ENCODE peak calls at places on chromosomes 1 and 21, in eight cellular contexts. C is HFFc6; W is CD4-positive, alpha-beta T cell; E is fibroblast of pulmonary artery; V is psoas muscle; B is endothelial cell; Q is thoracic aorta; I is transverse colon. N is an unnamed sample.
A peak's percentile ranks its signal among the peaks of the same experiment; 100 is the strongest.

GRCh38 chr21:43727571-43728466 is 8.9 kb downstream of the PDXK start:
- DNase-seq in C (no peak), W (no peak), E (no peak), V (peak; percentile 81), B (no peak), Q (no peak), I (no peak), N (peak; percentile 75)

GRCh38 chr1:22582670-22583635 is 19.7 kb downstream of the EPHA8 start:
- DNase-seq in C (no peak), W (no peak), E (no peak), V (peak; percentile 52), B (no peak), Q (no peak), I (no peak), N (no peak)

GRCh38 chr1:204286841-204287387 is 72.8 kb downstream of the PLEKHA6 start:
- DNase-seq in C (no peak), W (peak; percentile 47), E (peak; percentile 22), V (no peak), B (no peak), Q (no peak), I (peak; percentile 35), N (peak; percentile 58)

GRCh38 chr1:153598309-153599172 is 14.4 kb downstream of the S100A16 start:
- DNase-seq in C (peak; percentile 53), W (no peak), E (peak; percentile 61), V (no peak), B (peak; percentile 20), Q (no peak), I (peak; percentile 23), N (peak; percentile 60)

GRCh38 chr1:165696625-165697100 is 1.7 kb downstream of the ALDH9A1 start:
- DNase-seq in C (peak; percentile 78), W (no peak), E (peak; percentile 95), V (no peak), B (no peak), Q (no peak), I (no peak), N (peak; percentile 96)

GRCh38 chr1:11850121-11850520 is 2.5 kb upstream of the NPPA start:
- DNase-seq in C (no peak), W (no peak), E (no peak), V (no peak), B (no peak), Q (no peak), I (no peak), N (no peak)

GRCh38 chr1:12584900-12585525 is 33.0 kb downstream of the DHRS3 start:
- DNase-seq in C (no peak), W (no peak), E (no peak), V (no peak), B (no peak), Q (no peak), I (no peak), N (no peak)

GRCh38 chr21:14120091-14120734 is 90.5 kb downstream of the LIPI start:
- DNase-seq in C (peak; percentile 4), W (no peak), E (peak; percentile 4), V (no peak), B (peak; percentile 66), Q (no peak), I (peak; percentile 57), N (peak; percentile 2)

GRCh38 chr21:33971492-33972013 is 55.9 kb upstream of the ATP5PO start:
- DNase-seq in C (peak; percentile 88), W (no peak), E (no peak), V (no peak), B (no peak), Q (no peak), I (no peak), N (peak; percentile 88)

GRCh38 chr1:161019767-161020572 is 982 bp downstream of the F11R start:
- DNase-seq in C (no peak), W (no peak), E (peak; percentile 81), V (no peak), B (peak; percentile 11), Q (no peak), I (no peak), N (no peak)

GRCh38 chr1:244730153-244730933 is 77.4 kb downstream of the DESI2 start:
- DNase-seq in C (no peak), W (peak; percentile 46), E (peak; percentile 52), V (peak; percentile 63), B (peak; percentile 47), Q (no peak), I (peak; percentile 49), N (peak; percentile 56)

GRCh38 chr1:237012789-237013383 is 8.6 kb upstream of the MT1HL1 start:
- DNase-seq in C (no peak), W (no peak), E (peak; percentile 28), V (no peak), B (no peak), Q (peak; percentile 89), I (peak; percentile 63), N (peak; percentile 53)

GRCh38 chr1:183733610-183734219 is 71.2 kb upstream of the RGL1 start:
- DNase-seq in C (no peak), W (no peak), E (peak; percentile 44), V (no peak), B (no peak), Q (no peak), I (no peak), N (no peak)

GRCh38 chr1:183732251-183732650 is 72.7 kb upstream of the RGL1 start:
- DNase-seq in C (no peak), W (no peak), E (no peak), V (no peak), B (no peak), Q (no peak), I (no peak), N (no peak)

GRCh38 chr1:183731151-183731550 is 73.8 kb upstream of the RGL1 start:
- DNase-seq in C (no peak), W (no peak), E (no peak), V (no peak), B (no peak), Q (no peak), I (no peak), N (no peak)

GRCh38 chr1:183726825-183727224 is 73.7 kb upstream of the APOBEC4 start:
- DNase-seq in C (no peak), W (no peak), E (no peak), V (no peak), B (no peak), Q (no peak), I (no peak), N (no peak)

DNA sequence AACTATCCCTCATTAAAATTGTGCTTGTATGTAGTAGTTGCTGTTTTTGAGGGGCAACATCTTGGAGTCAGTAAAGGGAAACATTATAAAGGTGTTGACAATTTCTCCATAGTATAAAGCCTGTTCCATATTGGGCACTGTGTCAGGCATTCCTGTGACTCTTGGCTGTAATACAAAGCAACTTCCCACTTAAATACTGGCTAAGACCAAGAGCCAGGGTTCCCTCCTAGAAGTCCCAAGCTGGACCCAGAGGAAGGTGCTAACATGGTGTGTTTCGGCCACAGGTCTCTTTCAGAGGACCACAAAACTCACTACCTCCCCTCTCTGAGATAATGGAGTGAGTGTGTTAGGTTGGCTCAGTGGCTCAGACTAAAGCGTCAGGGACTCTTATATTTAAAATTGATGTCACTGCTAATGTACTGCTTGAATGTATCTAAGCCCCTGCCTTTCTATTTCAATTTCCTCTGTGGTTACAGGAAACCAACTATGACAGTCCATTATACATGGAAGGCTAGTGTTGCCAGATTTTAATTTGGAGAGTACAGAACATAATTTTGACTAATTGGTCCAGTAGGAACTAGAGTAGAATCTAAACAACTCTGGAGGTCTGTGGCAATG is 74.7 kb upstream of the RGL1 start:
- DNase-seq in C (no peak), W (no peak), E (no peak), V (no peak), B (no peak), Q (no peak), I (no peak), N (no peak)
- TF ChIP-seq CTCF in C (no peak), W (no peak), E (no peak), V (no peak), B (no peak), Q (no peak), I (no peak), N (no peak)

GRCh38 chr1:187262731-187263130 is 434.0 kb downstream of the PLA2G4A start:
- DNase-seq in C (no peak), W (no peak), E (no peak), V (no peak), B (no peak), Q (no peak), I (no peak), N (no peak)

GRCh38 chr1:187264995-187265602 is 436.4 kb downstream of the PLA2G4A start:
- DNase-seq in C (peak; percentile 15), W (no peak), E (peak; percentile 59), V (no peak), B (peak; percentile 42), Q (no peak), I (no peak), N (peak; percentile 28)

GRCh38 chr1:187270256-187270655 is 441.5 kb downstream of the PLA2G4A start:
- DNase-seq in C (no peak), W (no peak), E (no peak), V (no peak), B (no peak), Q (no peak), I (no peak), N (no peak)

GRCh38 chr1:187267745-187268277 is 439.1 kb downstream of the PLA2G4A start:
- DNase-seq in C (no peak), W (no peak), E (no peak), V (no peak), B (no peak), Q (no peak), I (no peak), N (no peak)

GRCh38 chr1:187266051-187266450 is 437.3 kb downstream of the PLA2G4A start:
- DNase-seq in C (no peak), W (no peak), E (no peak), V (no peak), B (no peak), Q (no peak), I (no peak), N (no peak)
- TF ChIP-seq CTCF in C (no peak), W (no peak), E (no peak), V (no peak), B (no peak), Q (no peak), I (no peak), N (no peak)

DNA sequence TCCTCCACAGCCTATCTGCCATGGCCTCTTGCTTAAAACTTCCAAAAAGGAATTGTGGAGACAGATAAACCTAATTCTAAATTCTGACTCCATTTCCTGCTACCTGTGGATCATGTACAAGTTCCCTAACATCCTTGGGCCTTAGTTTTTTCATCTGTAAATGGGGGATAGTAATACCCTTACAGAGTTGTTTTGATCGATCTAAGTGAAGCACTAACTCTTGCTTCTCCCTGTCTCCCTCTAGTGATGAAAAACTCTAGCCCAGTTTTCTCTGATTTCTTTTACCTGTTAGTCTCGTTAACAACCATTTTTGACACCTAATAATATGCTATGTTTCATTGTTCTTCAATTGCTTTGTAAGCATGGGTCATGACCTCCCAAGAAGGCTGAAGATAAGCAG is 65.9 kb downstream of the TM2D1 start:
- DNase-seq in C (no peak), W (no peak), E (no peak), V (no peak), B (no peak), Q (no peak), I (no peak), N (no peak)
- TF ChIP-seq CTCF in C (peak; percentile 36), W (no peak), E (peak; percentile 24), V (no peak), B (no peak), Q (no peak), I (no peak), N (peak; percentile 30)

DNA sequence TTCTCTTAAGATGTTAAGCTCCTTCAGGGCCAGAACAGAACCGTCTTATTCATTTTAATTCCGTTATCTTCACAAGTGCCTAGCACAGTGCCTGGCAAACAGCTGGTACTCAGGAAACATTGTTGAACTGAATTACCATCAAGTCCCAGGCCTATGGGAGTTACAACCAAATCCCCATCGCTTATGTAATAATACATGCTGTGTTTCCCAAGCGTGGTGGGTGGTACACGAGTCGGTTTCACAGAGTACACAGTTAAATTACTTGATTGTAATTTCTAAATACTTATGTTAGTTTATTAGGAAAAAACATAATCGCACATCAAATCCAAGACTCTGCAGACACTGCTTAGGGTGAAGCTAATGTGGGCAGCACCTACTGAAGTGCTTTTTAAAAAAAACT is 1.0 kb downstream of the ANGEL2 start:
- DNase-seq in C (no peak), W (no peak), E (peak; percentile 36), V (no peak), B (no peak), Q (no peak), I (no peak), N (peak; percentile 54)
- TF ChIP-seq CTCF in C (no peak), W (no peak), E (no peak), V (no peak), B (no peak), Q (no peak), I (no peak), N (no peak)

N was measured in fibroblast of villous mesenchyme.